ENCODE peak calls at places on chromosomes 12 and 14, in seven cellular contexts. N, H, A, U, V, C and P are unnamed samples.

GRCh38 chr12:52425466-52425865 is 8.7 kb downstream of the KRT75 start:
- DNase-seq in U (no peak), A (no peak), V (no peak), C (no peak), N (no peak), H (no peak), P (no peak)

GRCh38 chr12:76558684-76559276 is 791 bp downstream of the OSBPL8 start:
- DNase-seq in V (peak; percentile 45), H (peak; percentile 57), N (no peak), C (peak; percentile 58), U (peak; percentile 39), A (no peak), P (peak; percentile 43)

GRCh38 chr12:122932207-122932606 is 34.1 kb downstream of the ABCB9 start:
- DNase-seq in V (no peak), C (no peak), U (no peak), H (no peak), A (no peak), N (no peak), P (no peak)

GRCh38 chr14:83463500-83464098 is 1929.9 kb upstream of the SEL1L start:
- DNase-seq in H (peak; percentile 53), U (peak; percentile 65), N (no peak), A (peak; percentile 44), V (no peak), C (no peak), P (no peak)

GRCh38 chr12:52579468-52580450 is 6.1 kb upstream of the KRT74 start:
- DNase-seq in U (no peak), A (no peak), H (no peak), C (no peak), N (no peak), V (no peak), P (no peak)

GRCh38 chr14:52315355-52315718 is 1.2 kb downstream of the PTGER2 start:
- DNase-seq in V (no peak), N (no peak), C (no peak), H (no peak), U (no peak), A (no peak), P (no peak)

GRCh38 chr14:77590845-77591506 is 25.5 kb downstream of the SPTLC2 start:
- DNase-seq in H (no peak), N (no peak), V (no peak), U (no peak), A (no peak), C (peak; percentile 52), P (no peak)

GRCh38 chr12:67650127-67650495 is 1.6 kb downstream of the DYRK2 start:
- DNase-seq in C (peak; percentile 53), U (no peak), H (no peak), A (no peak), N (no peak), V (no peak), P (peak; percentile 19)

GRCh38 chr12:144650-145284 is 69.2 kb downstream of the SLC6A12 start:
- DNase-seq in N (no peak), H (no peak), A (no peak), U (no peak), V (no peak), C (no peak), P (no peak)